ENCODE peak calls at places on chromosomes 13 and 19, in nine cellular contexts. One of them, this sample, is unnamed.

GRCh38 chr13:30429721-30430694 is 7.7 kb downstream of the UBE2L5 start:
- DNase-seq in cardiac muscle cell: no peak
- DNase-seq in pancreas: no peak
- DNase-seq in upper lobe of left lung: no peak
- DNase-seq in right lobe of liver: no peak
- DNase-seq in IMR-90: peak; percentile 95
- DNase-seq in tibial artery: no peak
- DNase-seq in heart left ventricle: no peak
- DNase-seq in effector memory CD4-positive, alpha-beta T cell: no peak
- DNase-seq in this sample: no peak

GRCh38 chr13:38866649-38867048 is 124.0 kb downstream of the STOML3 start:
- DNase-seq in right lobe of liver: no peak
- DNase-seq in pancreas: no peak
- DNase-seq in effector memory CD4-positive, alpha-beta T cell: no peak
- DNase-seq in heart left ventricle: no peak
- DNase-seq in tibial artery: no peak
- DNase-seq in cardiac muscle cell: no peak
- DNase-seq in upper lobe of left lung: no peak
- DNase-seq in IMR-90: no peak
- DNase-seq in this sample: no peak

GRCh38 chr13:80276371-80277289 is 64.3 kb downstream of the SPRY2 start:
- DNase-seq in tibial artery: no peak
- DNase-seq in right lobe of liver: no peak
- DNase-seq in pancreas: no peak
- DNase-seq in IMR-90: peak; percentile 23
- DNase-seq in upper lobe of left lung: peak; percentile 33
- DNase-seq in effector memory CD4-positive, alpha-beta T cell: no peak
- DNase-seq in heart left ventricle: no peak
- DNase-seq in cardiac muscle cell: no peak
- DNase-seq in this sample: no peak

GRCh38 chr19:3968556-3969434 is 2.1 kb downstream of the DAPK3 start:
- DNase-seq in upper lobe of left lung: peak; percentile 93
- DNase-seq in right lobe of liver: peak; percentile 73
- DNase-seq in cardiac muscle cell: peak; percentile 98
- DNase-seq in tibial artery: peak; percentile 98
- DNase-seq in effector memory CD4-positive, alpha-beta T cell: no peak
- DNase-seq in pancreas: no peak
- DNase-seq in heart left ventricle: peak; percentile 94
- DNase-seq in IMR-90: peak; percentile 100
- DNase-seq in this sample: peak; percentile 98

GRCh38 chr19:45395524-45396388 is 9.1 kb downstream of the PPP1R13L start:
- DNase-seq in pancreas: no peak
- DNase-seq in cardiac muscle cell: no peak
- DNase-seq in effector memory CD4-positive, alpha-beta T cell: no peak
- DNase-seq in tibial artery: no peak
- DNase-seq in IMR-90: no peak
- DNase-seq in right lobe of liver: no peak
- DNase-seq in heart left ventricle: no peak
- DNase-seq in upper lobe of left lung: no peak
- DNase-seq in this sample: no peak

GRCh38 chr13:107867701-107868661 is 347.4 kb downstream of the LIG4 start:
- DNase-seq in cardiac muscle cell: peak; percentile 70
- DNase-seq in upper lobe of left lung: peak; percentile 22
- DNase-seq in heart left ventricle: peak; percentile 24
- DNase-seq in pancreas: peak; percentile 72
- DNase-seq in tibial artery: no peak
- DNase-seq in right lobe of liver: no peak
- DNase-seq in effector memory CD4-positive, alpha-beta T cell: no peak
- DNase-seq in IMR-90: peak; percentile 57
- DNase-seq in this sample: no peak

GRCh38 chr19:12047868-12048267 is 4.9 kb downstream of the ZNF878 start:
- DNase-seq in tibial artery: no peak
- DNase-seq in heart left ventricle: no peak
- DNase-seq in IMR-90: peak; percentile 11
- DNase-seq in cardiac muscle cell: no peak
- DNase-seq in right lobe of liver: no peak
- DNase-seq in pancreas: no peak
- DNase-seq in upper lobe of left lung: no peak
- DNase-seq in effector memory CD4-positive, alpha-beta T cell: no peak
- DNase-seq in this sample: no peak

GRCh38 chr19:58338825-58339558 is 12.2 kb downstream of the ZSCAN22 start:
- DNase-seq in cardiac muscle cell: peak; percentile 30
- DNase-seq in pancreas: no peak
- DNase-seq in tibial artery: no peak
- DNase-seq in IMR-90: peak; percentile 7
- DNase-seq in effector memory CD4-positive, alpha-beta T cell: no peak
- DNase-seq in right lobe of liver: no peak
- DNase-seq in heart left ventricle: no peak
- DNase-seq in upper lobe of left lung: no peak
- DNase-seq in this sample: no peak

GRCh38 chr19:17950310-17951150 is 16.4 kb upstream of the KCNN1 start:
- DNase-seq in IMR-90: no peak
- DNase-seq in right lobe of liver: no peak
- DNase-seq in heart left ventricle: no peak
- DNase-seq in cardiac muscle cell: peak; percentile 51
- DNase-seq in pancreas: no peak
- DNase-seq in tibial artery: no peak
- DNase-seq in effector memory CD4-positive, alpha-beta T cell: peak; percentile 61
- DNase-seq in upper lobe of left lung: no peak
- DNase-seq in this sample: no peak

GRCh38 chr13:24148414-24149305 is 11.9 kb upstream of the SPATA13 start:
- DNase-seq in heart left ventricle: no peak
- DNase-seq in pancreas: no peak
- DNase-seq in effector memory CD4-positive, alpha-beta T cell: no peak
- DNase-seq in IMR-90: peak; percentile 99
- DNase-seq in upper lobe of left lung: peak; percentile 59
- DNase-seq in tibial artery: no peak
- DNase-seq in right lobe of liver: no peak
- DNase-seq in cardiac muscle cell: no peak
- DNase-seq in this sample: no peak

GRCh38 chr13:98910501-98910951 is 67.3 kb downstream of the DOCK9 start:
- DNase-seq in effector memory CD4-positive, alpha-beta T cell: no peak
- DNase-seq in upper lobe of left lung: no peak
- DNase-seq in pancreas: no peak
- DNase-seq in heart left ventricle: peak; percentile 58
- DNase-seq in tibial artery: no peak
- DNase-seq in right lobe of liver: no peak
- DNase-seq in cardiac muscle cell: no peak
- DNase-seq in IMR-90: peak; percentile 70
- DNase-seq in this sample: no peak

GRCh38 chr19:55528030-55528801 is 8.7 kb downstream of the SBK2 start:
- DNase-seq in effector memory CD4-positive, alpha-beta T cell: no peak
- DNase-seq in tibial artery: no peak
- DNase-seq in upper lobe of left lung: no peak
- DNase-seq in IMR-90: peak; percentile 35
- DNase-seq in right lobe of liver: no peak
- DNase-seq in cardiac muscle cell: no peak
- DNase-seq in pancreas: no peak
- DNase-seq in heart left ventricle: no peak
- DNase-seq in this sample: no peak

GRCh38 chr13:76019421-76020044 is 383.4 kb downstream of the LMO7 start:
- DNase-seq in heart left ventricle: no peak
- DNase-seq in IMR-90: no peak
- DNase-seq in pancreas: no peak
- DNase-seq in effector memory CD4-positive, alpha-beta T cell: no peak
- DNase-seq in cardiac muscle cell: peak; percentile 15
- DNase-seq in tibial artery: no peak
- DNase-seq in right lobe of liver: no peak
- DNase-seq in upper lobe of left lung: no peak
- DNase-seq in this sample: peak; percentile 62

GRCh38 chr19:9937001-9937411 is 691 bp upstream of the OLFM2 start:
- DNase-seq in tibial artery: no peak
- DNase-seq in cardiac muscle cell: no peak
- DNase-seq in pancreas: no peak
- DNase-seq in upper lobe of left lung: no peak
- DNase-seq in effector memory CD4-positive, alpha-beta T cell: no peak
- DNase-seq in heart left ventricle: no peak
- DNase-seq in IMR-90: no peak
- DNase-seq in right lobe of liver: no peak
- DNase-seq in this sample: no peak

GRCh38 chr13:72379581-72379980 is 347.8 kb downstream of the MZT1 start:
- DNase-seq in right lobe of liver: no peak
- DNase-seq in tibial artery: no peak
- DNase-seq in effector memory CD4-positive, alpha-beta T cell: no peak
- DNase-seq in heart left ventricle: no peak
- DNase-seq in IMR-90: no peak
- DNase-seq in pancreas: no peak
- DNase-seq in cardiac muscle cell: no peak
- DNase-seq in upper lobe of left lung: no peak
- DNase-seq in this sample: no peak

GRCh38 chr13:80705371-80706163 is 364.6 kb upstream of the SPRY2 start:
- DNase-seq in IMR-90: no peak
- DNase-seq in right lobe of liver: no peak
- DNase-seq in effector memory CD4-positive, alpha-beta T cell: no peak
- DNase-seq in heart left ventricle: no peak
- DNase-seq in upper lobe of left lung: no peak
- DNase-seq in tibial artery: no peak
- DNase-seq in pancreas: no peak
- DNase-seq in cardiac muscle cell: no peak
- DNase-seq in this sample: no peak

GRCh38 chr19:8209965-8210659 is 942 bp downstream of the CERS4 start:
- DNase-seq in right lobe of liver: no peak
- DNase-seq in cardiac muscle cell: no peak
- DNase-seq in upper lobe of left lung: no peak
- DNase-seq in effector memory CD4-positive, alpha-beta T cell: no peak
- DNase-seq in pancreas: no peak
- DNase-seq in tibial artery: no peak
- DNase-seq in IMR-90: no peak
- DNase-seq in heart left ventricle: no peak
- DNase-seq in this sample: no peak

DNA sequence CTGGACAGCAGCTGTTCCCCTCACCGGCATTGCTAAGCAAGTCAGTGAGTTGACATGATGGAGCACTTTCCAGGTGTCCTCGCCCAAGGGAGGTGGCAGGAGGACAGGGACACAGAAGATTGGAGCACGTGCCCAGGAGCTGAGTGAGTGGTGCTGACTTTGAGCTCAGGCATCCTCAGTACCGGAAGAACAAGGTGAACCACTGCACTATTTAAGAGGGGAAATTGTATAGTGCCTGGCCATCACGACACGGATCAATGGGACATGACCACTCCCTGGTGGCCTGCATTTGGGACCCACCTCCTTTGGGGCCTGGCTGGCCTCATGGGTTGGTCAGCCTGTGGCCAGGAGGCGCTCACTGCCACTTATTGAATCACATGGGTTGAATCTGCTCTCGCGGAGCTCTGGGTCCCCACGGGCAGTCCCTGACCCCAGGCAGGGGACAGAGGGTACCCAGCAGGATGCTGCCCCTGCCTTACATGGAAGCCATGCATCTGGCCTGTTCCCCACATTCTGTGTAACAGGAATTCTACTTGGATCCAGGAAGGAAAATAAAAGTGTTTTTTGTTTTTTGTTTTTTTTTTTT is 206.9 kb upstream of the ZNF536 start:
- DNase-seq in effector memory CD4-positive, alpha-beta T cell: no peak
- DNase-seq in cardiac muscle cell: no peak
- DNase-seq in heart left ventricle: no peak
- DNase-seq in upper lobe of left lung: no peak
- DNase-seq in IMR-90: no peak
- DNase-seq in right lobe of liver: no peak
- DNase-seq in pancreas: peak; percentile 35
- DNase-seq in tibial artery: no peak
- DNase-seq in this sample: no peak
- H3K9me3 ChIP-seq in effector memory CD4-positive, alpha-beta T cell: no peaks in the 10 kb centered on the region
- H3K9me3 ChIP-seq in cardiac muscle cell: no peaks in the 10 kb centered on the region
- H3K9me3 ChIP-seq in heart left ventricle: no peaks in the 10 kb centered on the region
- H3K9me3 ChIP-seq in upper lobe of left lung: no peaks in the 10 kb centered on the region
- H3K9me3 ChIP-seq in IMR-90: peaks cover 42% of the 10 kb centered on the region
- H3K9me3 ChIP-seq in right lobe of liver: no peaks in the 10 kb centered on the region
- H3K9me3 ChIP-seq in pancreas: no peaks in the 10 kb centered on the region
- H3K9me3 ChIP-seq in tibial artery: no peaks in the 10 kb centered on the region
- H3K9me3 ChIP-seq in this sample: no peaks in the 10 kb centered on the region

GRCh38 chr19:37813340-37813739 is 34.0 kb upstream of the ZNF573 start:
- DNase-seq in effector memory CD4-positive, alpha-beta T cell: no peak
- DNase-seq in cardiac muscle cell: no peak
- DNase-seq in pancreas: no peak
- DNase-seq in heart left ventricle: no peak
- DNase-seq in tibial artery: no peak
- DNase-seq in right lobe of liver: no peak
- DNase-seq in IMR-90: no peak
- DNase-seq in upper lobe of left lung: no peak
- DNase-seq in this sample: no peak
- H3K9me3 ChIP-seq in effector memory CD4-positive, alpha-beta T cell: peaks cover 13% of the 10 kb centered on the region
- H3K9me3 ChIP-seq in cardiac muscle cell: no peaks in the 10 kb centered on the region
- H3K9me3 ChIP-seq in pancreas: no peaks in the 10 kb centered on the region
- H3K9me3 ChIP-seq in heart left ventricle: peaks cover 40% of the 10 kb centered on the region
- H3K9me3 ChIP-seq in tibial artery: peaks cover 51% of the 10 kb centered on the region
- H3K9me3 ChIP-seq in right lobe of liver: no peaks in the 10 kb centered on the region
- H3K9me3 ChIP-seq in IMR-90: peaks cover 10% of the 10 kb centered on the region
- H3K9me3 ChIP-seq in upper lobe of left lung: peaks cover 43% of the 10 kb centered on the region
- H3K9me3 ChIP-seq in this sample: peaks cover 11% of the 10 kb centered on the region

DNA sequence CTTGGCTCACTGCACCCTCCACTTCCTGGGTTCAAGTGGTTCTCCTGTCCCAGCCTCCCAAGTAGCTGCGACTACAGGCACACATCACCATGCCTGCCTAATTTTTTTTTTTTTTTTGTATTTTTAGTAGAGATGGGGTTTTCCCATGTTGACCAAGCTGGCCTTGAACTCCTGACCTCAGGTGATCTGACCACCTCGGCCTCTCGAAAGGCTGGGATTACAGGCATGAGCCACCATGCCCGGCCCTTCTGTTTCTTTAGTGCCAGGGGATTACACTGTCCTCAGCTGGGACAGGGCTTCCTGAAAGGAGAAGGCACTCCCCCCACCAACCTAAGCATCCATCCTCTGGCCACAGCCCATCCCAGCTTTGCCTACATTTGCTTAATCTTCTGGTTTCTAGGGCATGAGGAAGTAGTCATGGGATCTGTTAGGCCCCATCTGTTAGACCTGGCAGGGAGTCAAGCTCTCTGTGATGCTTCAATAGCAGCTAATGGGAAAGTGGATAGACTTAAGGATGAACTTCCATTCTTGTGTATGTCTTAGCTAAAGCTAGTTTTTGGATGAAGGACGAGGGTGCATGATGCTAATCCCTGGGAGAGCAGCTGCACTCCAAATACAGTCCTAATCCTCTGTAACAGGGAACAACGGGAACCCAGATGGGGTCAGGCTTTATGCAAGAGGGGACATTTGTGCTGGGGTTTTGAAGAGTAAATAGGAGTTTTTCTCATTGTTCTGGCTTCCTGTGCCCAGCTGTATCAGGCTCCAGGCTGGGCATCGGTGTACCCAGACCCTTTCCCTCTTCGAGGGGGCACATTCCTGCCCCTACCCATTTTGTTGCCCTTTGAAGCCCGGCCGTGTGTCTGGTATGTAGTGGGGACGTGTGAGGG is 2.6 kb downstream of the VAV1 start:
- DNase-seq in tibial artery: no peak
- DNase-seq in cardiac muscle cell: no peak
- DNase-seq in right lobe of liver: no peak
- DNase-seq in upper lobe of left lung: no peak
- DNase-seq in heart left ventricle: no peak
- DNase-seq in IMR-90: no peak
- DNase-seq in pancreas: no peak
- DNase-seq in effector memory CD4-positive, alpha-beta T cell: no peak
- DNase-seq in this sample: no peak
- H3K9me3 ChIP-seq in tibial artery: no peaks in the 10 kb centered on the region
- H3K9me3 ChIP-seq in cardiac muscle cell: no peaks in the 10 kb centered on the region
- H3K9me3 ChIP-seq in right lobe of liver: no peaks in the 10 kb centered on the region
- H3K9me3 ChIP-seq in upper lobe of left lung: no peaks in the 10 kb centered on the region
- H3K9me3 ChIP-seq in heart left ventricle: no peaks in the 10 kb centered on the region
- H3K9me3 ChIP-seq in IMR-90: no peaks in the 10 kb centered on the region
- H3K9me3 ChIP-seq in pancreas: no peaks in the 10 kb centered on the region
- H3K9me3 ChIP-seq in effector memory CD4-positive, alpha-beta T cell: no peaks in the 10 kb centered on the region
- H3K9me3 ChIP-seq in this sample: no peaks in the 10 kb centered on the region

GRCh38 chr19:23882493-23882892 is 32.2 kb upstream of the ZNF726 start:
- DNase-seq in upper lobe of left lung: no peak
- DNase-seq in cardiac muscle cell: no peak
- DNase-seq in pancreas: no peak
- DNase-seq in heart left ventricle: no peak
- DNase-seq in tibial artery: no peak
- DNase-seq in IMR-90: no peak
- DNase-seq in effector memory CD4-positive, alpha-beta T cell: no peak
- DNase-seq in right lobe of liver: peak; percentile 71
- DNase-seq in this sample: no peak
- H3K9me3 ChIP-seq in upper lobe of left lung: no peaks in the 10 kb centered on the region
- H3K9me3 ChIP-seq in cardiac muscle cell: no peaks in the 10 kb centered on the region
- H3K9me3 ChIP-seq in pancreas: no peaks in the 10 kb centered on the region
- H3K9me3 ChIP-seq in heart left ventricle: peaks cover 12% of the 10 kb centered on the region
- H3K9me3 ChIP-seq in tibial artery: no peaks in the 10 kb centered on the region
- H3K9me3 ChIP-seq in IMR-90: peaks cover 3% of the 10 kb centered on the region
- H3K9me3 ChIP-seq in effector memory CD4-positive, alpha-beta T cell: no peaks in the 10 kb centered on the region
- H3K9me3 ChIP-seq in right lobe of liver: no peaks in the 10 kb centered on the region
- H3K9me3 ChIP-seq in this sample: no peaks in the 10 kb centered on the region